ENCODE peak calls at places on chromosomes 7 and 10, in six cellular contexts. One of them, this sample, is unnamed.

GRCh38 chr10:111598433-111599059 is 521.7 kb downstream of the ADRA2A start:
- DNase-seq in GM23248: peak; percentile 79
- DNase-seq in HCT116: peak; percentile 60
- DNase-seq in OCI-LY7: peak; percentile 55
- DNase-seq in GM23338: peak; percentile 88
- DNase-seq in MM.1S: peak; percentile 53
- DNase-seq in this sample: peak; percentile 58

GRCh38 chr7:69365588-69366241 is 232.6 kb upstream of the AUTS2 start:
- DNase-seq in GM23338: no peak
- DNase-seq in GM23248: peak; percentile 61
- DNase-seq in OCI-LY7: no peak
- DNase-seq in HCT116: no peak
- DNase-seq in MM.1S: no peak
- DNase-seq in this sample: no peak

GRCh38 chr10:71889388-71889987 is 38.4 kb upstream of the PSAP start:
- DNase-seq in MM.1S: no peak
- DNase-seq in HCT116: no peak
- DNase-seq in OCI-LY7: peak; percentile 33
- DNase-seq in GM23248: peak; percentile 23
- DNase-seq in GM23338: peak; percentile 25
- DNase-seq in this sample: no peak

GRCh38 chr7:12839508-12840153 is 152.2 kb downstream of the ARL4A start:
- DNase-seq in HCT116: no peak
- DNase-seq in GM23248: no peak
- DNase-seq in MM.1S: no peak
- DNase-seq in OCI-LY7: no peak
- DNase-seq in GM23338: peak; percentile 79
- DNase-seq in this sample: no peak

GRCh38 chr10:11933837-11934236 is 108.8 kb downstream of the UPF2 start:
- DNase-seq in GM23248: no peak
- DNase-seq in OCI-LY7: no peak
- DNase-seq in GM23338: no peak
- DNase-seq in HCT116: no peak
- DNase-seq in MM.1S: no peak
- DNase-seq in this sample: no peak

GRCh38 chr10:128725531-128725930 is 599.3 kb upstream of the MKI67 start:
- DNase-seq in GM23338: no peak
- DNase-seq in GM23248: no peak
- DNase-seq in HCT116: no peak
- DNase-seq in MM.1S: no peak
- DNase-seq in OCI-LY7: no peak
- DNase-seq in this sample: no peak

GRCh38 chr10:57628592-57629284 is 639.0 kb downstream of the IPMK start:
- DNase-seq in GM23338: peak; percentile 19
- DNase-seq in OCI-LY7: no peak
- DNase-seq in MM.1S: no peak
- DNase-seq in HCT116: no peak
- DNase-seq in GM23248: no peak
- DNase-seq in this sample: no peak

GRCh38 chr7:22663721-22664120 is 63.3 kb upstream of the IL6 start:
- DNase-seq in OCI-LY7: no peak
- DNase-seq in GM23338: no peak
- DNase-seq in GM23248: peak; percentile 9
- DNase-seq in HCT116: no peak
- DNase-seq in MM.1S: no peak
- DNase-seq in this sample: no peak

GRCh38 chr10:28939352-28940157 is 262.2 kb downstream of the BAMBI start:
- DNase-seq in GM23248: peak; percentile 33
- DNase-seq in HCT116: no peak
- DNase-seq in GM23338: peak; percentile 95
- DNase-seq in MM.1S: no peak
- DNase-seq in OCI-LY7: no peak
- DNase-seq in this sample: no peak

DNA sequence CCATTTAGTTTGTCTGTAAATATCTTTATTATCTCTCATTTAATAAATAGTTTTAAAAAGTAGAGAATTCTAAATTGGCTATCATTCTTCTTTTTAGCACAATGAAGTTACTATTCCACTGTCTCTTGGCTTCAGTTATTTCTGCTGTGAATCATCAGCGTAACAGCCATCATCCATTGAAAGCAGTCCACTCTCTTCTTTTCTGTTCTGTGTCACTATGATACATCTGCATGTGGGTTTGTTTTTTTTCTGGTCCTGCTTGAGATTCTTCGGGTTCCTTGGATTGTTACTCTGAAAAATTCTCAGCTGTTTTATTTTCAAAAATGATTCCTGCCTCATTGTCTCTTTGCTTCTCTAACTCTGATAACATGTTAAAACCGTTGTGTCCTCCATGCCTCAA is 52.5 kb downstream of the CSGALNACT2 start:
- DNase-seq in HCT116: no peak
- DNase-seq in OCI-LY7: no peak
- DNase-seq in GM23338: no peak
- DNase-seq in MM.1S: no peak
- DNase-seq in GM23248: peak; percentile 83
- DNase-seq in this sample: no peak
- TF ChIP-seq EZH2phosphoT487 in HCT116: no peak
- TF ChIP-seq EZH2phosphoT487 in OCI-LY7: no peak
- TF ChIP-seq EZH2phosphoT487 in GM23338: no peak
- TF ChIP-seq EZH2phosphoT487 in MM.1S: no peak
- TF ChIP-seq EZH2phosphoT487 in GM23248: no peak
- TF ChIP-seq EZH2phosphoT487 in this sample: no peak

GRCh38 chr10:13284050-13284449 is 15.8 kb downstream of the PHYH start:
- DNase-seq in GM23248: no peak
- DNase-seq in GM23338: no peak
- DNase-seq in HCT116: no peak
- DNase-seq in MM.1S: no peak
- DNase-seq in OCI-LY7: no peak
- DNase-seq in this sample: no peak
- H3K36me3 ChIP-seq in GM23248: no peaks in the 10 kb centered on the region
- H3K36me3 ChIP-seq in GM23338: no peaks in the 10 kb centered on the region
- H3K36me3 ChIP-seq in HCT116: no peaks in the 10 kb centered on the region
- H3K36me3 ChIP-seq in MM.1S: no peaks in the 10 kb centered on the region
- H3K36me3 ChIP-seq in OCI-LY7: no peaks in the 10 kb centered on the region
- H3K36me3 ChIP-seq in this sample: peaks cover 5% of the 10 kb centered on the region

DNA sequence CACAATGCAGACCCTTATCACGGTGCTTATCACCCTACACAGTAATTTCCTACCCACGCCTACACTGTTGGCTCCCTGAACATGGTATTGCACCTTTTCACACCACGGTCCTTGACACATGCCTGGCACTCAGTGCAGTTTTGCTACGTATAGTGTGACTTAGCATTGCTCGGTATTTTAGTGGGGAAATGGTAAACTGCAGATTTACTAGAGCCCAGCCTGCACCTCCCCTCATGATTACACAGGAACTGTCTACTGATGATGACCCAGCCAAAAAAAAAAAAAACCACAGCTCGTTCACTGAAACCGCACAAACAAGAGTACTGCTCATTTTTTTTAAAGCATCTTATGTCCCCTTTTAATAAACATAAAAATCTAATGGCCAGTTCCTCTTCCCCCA is 124.2 kb upstream of the ZNF746 start:
- DNase-seq in MM.1S: peak; percentile 57
- DNase-seq in OCI-LY7: no peak
- DNase-seq in HCT116: no peak
- DNase-seq in GM23338: no peak
- DNase-seq in GM23248: no peak
- DNase-seq in this sample: no peak
- TF ChIP-seq EZH2phosphoT487 in MM.1S: no peak
- TF ChIP-seq EZH2phosphoT487 in OCI-LY7: no peak
- TF ChIP-seq EZH2phosphoT487 in HCT116: no peak
- TF ChIP-seq EZH2phosphoT487 in GM23338: no peak
- TF ChIP-seq EZH2phosphoT487 in GM23248: no peak
- TF ChIP-seq EZH2phosphoT487 in this sample: no peak

GRCh38 chr7:74561898-74562613 is 95.5 kb upstream of the GTF2I start:
- DNase-seq in MM.1S: no peak
- DNase-seq in HCT116: no peak
- DNase-seq in GM23338: no peak
- DNase-seq in GM23248: no peak
- DNase-seq in OCI-LY7: no peak
- DNase-seq in this sample: no peak
- H3K36me3 ChIP-seq in MM.1S: no peaks in the 10 kb centered on the region
- H3K36me3 ChIP-seq in HCT116: peaks cover 9% of the 10 kb centered on the region
- H3K36me3 ChIP-seq in GM23338: no peaks in the 10 kb centered on the region
- H3K36me3 ChIP-seq in GM23248: no peaks in the 10 kb centered on the region
- H3K36me3 ChIP-seq in OCI-LY7: no peaks in the 10 kb centered on the region
- H3K36me3 ChIP-seq in this sample: peaks cover 8% of the 10 kb centered on the region

DNA sequence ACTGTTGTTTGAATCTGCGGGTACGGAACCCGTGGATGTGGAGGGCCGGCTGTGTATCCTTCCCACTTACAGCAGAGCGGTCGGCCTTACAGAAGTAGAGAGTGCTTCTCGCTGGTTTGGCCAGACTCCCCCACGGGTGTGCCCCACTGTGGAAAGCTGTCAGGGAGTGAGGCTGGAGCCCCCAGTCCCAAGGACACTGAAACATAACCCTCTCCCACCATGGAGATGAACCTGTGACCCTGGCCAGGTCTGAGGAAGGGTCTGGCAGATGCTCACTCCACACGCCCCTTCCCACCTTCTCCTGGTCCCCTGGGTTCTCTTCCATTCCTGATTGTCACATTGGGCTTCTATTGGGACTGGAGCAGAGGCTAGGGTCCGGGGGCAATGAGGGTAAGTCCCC is 39.6 kb downstream of the TSPAN15 start:
- DNase-seq in OCI-LY7: no peak
- DNase-seq in HCT116: no peak
- DNase-seq in GM23338: no peak
- DNase-seq in MM.1S: no peak
- DNase-seq in GM23248: no peak
- DNase-seq in this sample: no peak
- TF ChIP-seq EZH2phosphoT487 in OCI-LY7: no peak
- TF ChIP-seq EZH2phosphoT487 in HCT116: no peak
- TF ChIP-seq EZH2phosphoT487 in GM23338: no peak
- TF ChIP-seq EZH2phosphoT487 in MM.1S: no peak
- TF ChIP-seq EZH2phosphoT487 in GM23248: no peak
- TF ChIP-seq EZH2phosphoT487 in this sample: no peak

DNA sequence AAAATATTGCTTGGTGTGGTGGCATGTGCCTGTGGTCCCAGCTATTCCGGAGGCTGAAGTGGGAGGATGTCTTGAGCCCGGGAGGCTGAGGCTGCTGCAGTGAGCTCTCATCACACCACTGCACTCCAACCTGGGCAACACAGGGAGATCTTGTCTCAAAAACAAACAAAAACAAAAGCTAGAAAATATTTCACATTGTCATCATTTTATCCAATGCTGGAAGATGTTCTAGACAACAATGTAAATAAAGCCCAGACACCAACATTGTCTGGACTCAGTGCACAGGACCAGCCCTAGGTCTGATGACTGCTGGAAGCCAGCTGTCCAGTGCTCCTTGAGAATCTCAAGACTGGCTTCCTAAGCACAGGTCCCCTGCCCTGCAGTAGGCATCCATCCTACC is 13.5 kb downstream of the SEPHS1 start:
- DNase-seq in HCT116: no peak
- DNase-seq in GM23248: no peak
- DNase-seq in OCI-LY7: no peak
- DNase-seq in MM.1S: no peak
- DNase-seq in GM23338: no peak
- DNase-seq in this sample: no peak
- H3K36me3 ChIP-seq in HCT116: peaks cover 12% of the 10 kb centered on the region
- H3K36me3 ChIP-seq in GM23248: peaks cover 25% of the 10 kb centered on the region
- H3K36me3 ChIP-seq in OCI-LY7: peaks cover 96% of the 10 kb centered on the region
- H3K36me3 ChIP-seq in MM.1S: no peaks in the 10 kb centered on the region
- H3K36me3 ChIP-seq in GM23338: peaks cover 90% of the 10 kb centered on the region
- H3K36me3 ChIP-seq in this sample: peaks cover 22% of the 10 kb centered on the region

GRCh38 chr7:34061175-34061574 is 155.8 kb downstream of the BMPER start:
- DNase-seq in OCI-LY7: no peak
- DNase-seq in HCT116: no peak
- DNase-seq in MM.1S: no peak
- DNase-seq in GM23338: no peak
- DNase-seq in GM23248: peak; percentile 93
- DNase-seq in this sample: no peak
- TF ChIP-seq EZH2phosphoT487 in OCI-LY7: no peak
- TF ChIP-seq EZH2phosphoT487 in HCT116: no peak
- TF ChIP-seq EZH2phosphoT487 in MM.1S: no peak
- TF ChIP-seq EZH2phosphoT487 in GM23338: no peak
- TF ChIP-seq EZH2phosphoT487 in GM23248: no peak
- TF ChIP-seq EZH2phosphoT487 in this sample: no peak

GRCh38 chr7:153581415-153581814 is 470.8 kb upstream of the DPP6 start:
- DNase-seq in OCI-LY7: no peak
- DNase-seq in HCT116: no peak
- DNase-seq in MM.1S: no peak
- DNase-seq in GM23338: no peak
- DNase-seq in GM23248: no peak
- DNase-seq in this sample: no peak
- H3K36me3 ChIP-seq in OCI-LY7: no peaks in the 10 kb centered on the region
- H3K36me3 ChIP-seq in HCT116: no peaks in the 10 kb centered on the region
- H3K36me3 ChIP-seq in MM.1S: no peaks in the 10 kb centered on the region
- H3K36me3 ChIP-seq in GM23338: peaks cover 3% of the 10 kb centered on the region
- H3K36me3 ChIP-seq in GM23248: no peaks in the 10 kb centered on the region
- H3K36me3 ChIP-seq in this sample: no peaks in the 10 kb centered on the region

DNA sequence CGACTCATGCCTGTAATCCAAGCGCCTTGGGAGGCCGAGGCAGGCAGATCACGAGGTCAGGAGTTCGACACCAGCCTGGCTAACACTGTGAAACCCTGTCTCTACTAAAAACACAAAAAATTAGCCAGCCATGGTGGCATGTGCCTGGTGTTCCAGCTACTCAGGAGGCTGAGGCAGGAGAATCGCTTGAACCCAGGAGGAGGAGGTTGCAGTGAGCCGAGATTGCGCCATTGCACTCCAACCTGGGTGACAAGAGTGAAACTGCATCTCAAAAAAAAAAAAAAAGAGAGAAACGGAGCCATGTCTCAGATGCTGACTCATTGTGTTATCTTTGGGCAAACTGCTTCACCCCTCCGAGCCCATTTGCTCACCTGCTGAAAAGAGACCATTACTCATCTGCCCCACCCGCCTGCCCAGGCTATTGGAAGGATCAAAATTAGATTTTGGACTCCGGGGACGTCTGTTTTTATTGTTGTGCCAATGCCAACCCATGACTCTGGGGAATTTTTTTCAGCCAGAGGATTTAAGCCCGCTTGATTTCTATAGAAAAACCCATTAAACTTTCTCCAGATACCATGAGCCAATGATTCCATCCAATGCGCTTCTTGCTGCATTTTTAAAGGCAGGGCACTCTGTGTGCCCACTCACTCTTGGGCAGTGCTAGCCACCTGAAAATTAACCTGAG is 16.5 kb upstream of the KPNA7 start:
- DNase-seq in HCT116: peak; percentile 37
- DNase-seq in GM23248: peak; percentile 47
- DNase-seq in GM23338: no peak
- DNase-seq in OCI-LY7: no peak
- DNase-seq in MM.1S: no peak
- DNase-seq in this sample: no peak
- TF ChIP-seq EZH2phosphoT487 in HCT116: no peak
- TF ChIP-seq EZH2phosphoT487 in GM23248: no peak
- TF ChIP-seq EZH2phosphoT487 in GM23338: no peak
- TF ChIP-seq EZH2phosphoT487 in OCI-LY7: no peak
- TF ChIP-seq EZH2phosphoT487 in MM.1S: no peak
- TF ChIP-seq EZH2phosphoT487 in this sample: no peak

GRCh38 chr10:3093996-3094395 is 26.6 kb downstream of the PFKP start:
- DNase-seq in GM23248: no peak
- DNase-seq in GM23338: no peak
- DNase-seq in MM.1S: no peak
- DNase-seq in OCI-LY7: no peak
- DNase-seq in HCT116: no peak
- DNase-seq in this sample: no peak
- H3K36me3 ChIP-seq in GM23248: peaks cover 4% of the 10 kb centered on the region
- H3K36me3 ChIP-seq in GM23338: peaks cover 6% of the 10 kb centered on the region
- H3K36me3 ChIP-seq in MM.1S: no peaks in the 10 kb centered on the region
- H3K36me3 ChIP-seq in OCI-LY7: peaks cover 90% of the 10 kb centered on the region
- H3K36me3 ChIP-seq in HCT116: no peaks in the 10 kb centered on the region
- H3K36me3 ChIP-seq in this sample: peaks cover 15% of the 10 kb centered on the region

This sample was measured in SK-N-SH.